ENCODE peak calls at places on chromosome 9, in eight cellular contexts. D, W, G, E, M, L, A and H are unnamed samples.

GRCh38 chr9:16179566-16179965 is 626.7 kb downstream of the CCDC171 start:
- DNase-seq in M (no peak), D (no peak), A (no peak), L (no peak), E (no peak), W (no peak), G (no peak), H (no peak)

GRCh38 chr9:26935847-26936246 is 11.2 kb downstream of the PLAA start:
- DNase-seq in W (no peak), A (no peak), G (no peak), M (no peak), E (no peak), D (no peak), L (no peak), H (no peak)

GRCh38 chr9:104841601-104842106 is 77.7 kb downstream of the NIPSNAP3B start:
- DNase-seq in W (no peak), L (no peak), D (no peak), E (no peak), G (no peak), A (no peak), M (no peak), H (no peak)

GRCh38 chr9:98158071-98158791 is 34.2 kb downstream of the CORO2A start:
- DNase-seq in L (peak), G (no peak), A (no peak), D (no peak), W (no peak), E (no peak), M (peak), H (no peak)

GRCh38 chr9:93950619-93951601 is 4.2 kb downstream of the BARX1 start:
- DNase-seq in A (no peak), D (no peak), E (no peak), L (no peak), G (no peak), W (no peak), M (no peak), H (no peak)

GRCh38 chr9:106697799-106698591 is 165.0 kb upstream of the ZNF462 start:
- DNase-seq in W (peak), M (peak), A (peak), G (peak), L (no peak), E (peak), D (peak), H (peak)

GRCh38 chr9:970310-971002 is 6.0 kb upstream of the DMRT3 start:
- DNase-seq in D (no peak), A (no peak), L (no peak), G (no peak), W (no peak), M (no peak), E (no peak), H (no peak)

GRCh38 chr9:92189782-92190535 is 74.7 kb upstream of the SPTLC1 start:
- DNase-seq in A (no peak), W (no peak), D (no peak), L (no peak), E (no peak), G (no peak), M (no peak), H (no peak)

GRCh38 chr9:29697011-29697410 is 2123.7 kb upstream of the C9orf72 start:
- DNase-seq in G (no peak), L (no peak), W (no peak), A (no peak), D (no peak), E (peak), M (no peak), H (peak)

GRCh38 chr9:70142101-70142500 is 98.5 kb downstream of the MAMDC2 start:
- DNase-seq in M (no peak), W (no peak), E (no peak), L (no peak), D (no peak), G (no peak), A (no peak), H (no peak)

GRCh38 chr9:70143394-70144130 is 99.9 kb downstream of the MAMDC2 start:
- DNase-seq in E (no peak), L (no peak), W (no peak), A (no peak), M (no peak), G (no peak), D (no peak), H (no peak)

GRCh38 chr9:70145981-70146380 is 102.3 kb downstream of the MAMDC2 start:
- DNase-seq in M (no peak), E (no peak), L (no peak), D (no peak), A (no peak), G (no peak), W (no peak), H (no peak)

GRCh38 chr9:70144131-70144503 is 100.5 kb downstream of the MAMDC2 start:
- DNase-seq in A (no peak), D (no peak), M (no peak), L (no peak), G (no peak), W (no peak), E (no peak), H (no peak)
- TF ChIP-seq CTCF in A (no peak), D (no peak), M (no peak), L (no peak), G (no peak), W (no peak), E (no peak), H (no peak)

GRCh38 chr9:126328415-126328814 is 1.8 kb downstream of the MVB12B start:
- DNase-seq in W (no peak), M (no peak), G (no peak), L (no peak), A (no peak), D (no peak), E (no peak), H (no peak)
- H3K4me3 ChIP-seq in W (no peak), M (peak), G (peak), L (no peak), A (no peak), D (peak), E (no peak), H (no peak)

DNA sequence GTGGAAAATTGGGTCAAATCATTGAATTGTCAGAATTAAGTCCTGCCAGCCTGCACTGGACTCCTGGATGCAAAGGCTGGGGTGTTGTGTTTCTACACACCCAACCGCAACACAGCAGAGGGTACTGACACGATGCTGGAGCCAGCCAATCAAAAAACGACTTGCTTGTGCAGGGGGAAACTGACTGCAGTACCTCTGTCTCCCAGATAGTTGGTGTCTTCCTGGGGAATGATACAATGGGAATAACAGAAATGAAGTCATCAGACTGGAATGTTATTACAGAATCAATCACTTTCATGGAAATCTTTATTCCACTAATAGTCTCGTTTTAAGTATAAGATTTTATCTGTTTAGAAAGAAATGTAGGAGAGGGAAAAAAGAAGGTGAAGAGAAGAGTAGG is 330.3 kb downstream of the MLLT3 start:
- DNase-seq in G (no peak), M (no peak), A (no peak), D (no peak), E (peak), L (peak), W (no peak), H (no peak)
- TF ChIP-seq CTCF in G (no peak), M (no peak), A (no peak), D (no peak), E (peak), L (no peak), W (peak), H (peak)

GRCh38 chr9:137275203-137275936 is 2.2 kb upstream of the TOR4A start:
- DNase-seq in E (no peak), G (no peak), W (no peak), D (no peak), A (no peak), L (no peak), M (peak), H (no peak)
- H3K4me3 ChIP-seq in E (no peak), G (no peak), W (no peak), D (no peak), A (no peak), L (no peak), M (no peak), H (no peak)

DNA sequence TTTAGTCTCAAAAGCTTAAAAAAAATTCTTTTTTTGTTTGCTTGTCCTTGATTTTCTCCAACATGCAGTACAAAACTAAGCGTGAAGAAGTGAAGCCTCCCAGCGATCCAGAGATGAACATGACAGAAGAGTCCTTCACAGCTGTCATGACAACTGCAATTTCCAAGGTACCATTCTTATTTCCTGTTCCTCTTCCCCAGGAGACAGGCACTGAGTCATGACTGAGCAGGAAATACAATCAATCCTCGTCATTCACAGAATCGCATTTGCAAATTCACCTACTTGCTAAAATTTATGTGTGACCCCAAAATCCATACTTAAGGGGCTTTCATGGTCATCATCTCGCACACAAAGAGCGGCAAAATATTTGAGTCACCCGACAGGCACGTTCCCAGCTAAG is 77.3 kb downstream of the SLC1A1 start:
- DNase-seq in L (no peak), D (no peak), A (no peak), W (no peak), M (no peak), G (no peak), E (no peak), H (no peak)
- TF ChIP-seq CTCF in L (no peak), D (no peak), A (no peak), W (no peak), M (no peak), G (no peak), E (no peak), H (no peak)

GRCh38 chr9:2838984-2839367 is 4.9 kb downstream of the PUM3 start:
- DNase-seq in M (no peak), A (no peak), E (no peak), L (no peak), G (no peak), D (no peak), W (no peak), H (no peak)
- H3K4me3 ChIP-seq in M (peak), A (no peak), E (no peak), L (peak), G (peak), D (peak), W (no peak), H (no peak)

DNA sequence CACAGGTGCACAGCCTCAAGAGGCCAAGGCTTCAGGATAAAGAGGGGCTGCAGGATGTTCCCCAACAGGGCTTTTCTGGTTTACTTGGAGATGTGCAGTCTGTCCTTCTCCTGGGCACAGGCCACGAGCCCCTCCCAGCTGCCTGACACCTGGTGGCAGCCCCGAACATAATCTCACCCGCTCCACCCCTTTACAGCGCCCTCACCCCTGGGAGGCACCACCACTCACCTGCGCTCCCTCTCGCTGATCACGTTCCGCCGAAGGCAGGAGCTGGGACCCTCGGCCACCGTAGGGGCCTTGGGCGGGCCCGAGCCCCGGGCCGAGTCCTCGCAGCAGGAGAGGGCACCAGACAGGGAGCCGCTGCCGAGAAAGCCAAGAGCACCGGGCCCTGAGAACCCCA is 514 bp downstream of the SOHLH1 start:
- DNase-seq in E (no peak), A (no peak), G (no peak), W (no peak), M (no peak), D (no peak), L (no peak), H (no peak)
- TF ChIP-seq CTCF in E (no peak), A (no peak), G (no peak), W (no peak), M (no peak), D (no peak), L (no peak), H (no peak)

GRCh38 chr9:77010527-77010926 is 8.9 kb upstream of the FOXB2 start:
- DNase-seq in L (no peak), M (no peak), E (no peak), W (no peak), G (no peak), A (no peak), D (no peak), H (no peak)

GRCh38 chr9:77013932-77014596 is 5.4 kb upstream of the FOXB2 start:
- DNase-seq in M (no peak), G (no peak), D (no peak), A (no peak), E (no peak), L (no peak), W (no peak), H (no peak)

GRCh38 chr9:77013186-77013931 is 6.1 kb upstream of the FOXB2 start:
- DNase-seq in M (no peak), E (no peak), W (no peak), G (no peak), A (no peak), L (no peak), D (no peak), H (no peak)

GRCh38 chr9:77014597-77015263 is 4.7 kb upstream of the FOXB2 start:
- DNase-seq in G (no peak), D (no peak), M (no peak), E (no peak), W (no peak), L (no peak), A (no peak), H (no peak)

GRCh38 chr9:77011973-77012817 is 7.3 kb upstream of the FOXB2 start:
- DNase-seq in L (peak), W (no peak), A (peak), E (peak), G (peak), M (peak), D (peak), H (no peak)
- H3K4me3 ChIP-seq in L (peak), W (no peak), A (no peak), E (no peak), G (peak), M (peak), D (peak), H (peak)

GRCh38 chr9:37486256-37486615 is 488 bp downstream of the POLR1E start:
- DNase-seq in M (no peak), D (no peak), W (no peak), G (no peak), E (no peak), A (no peak), L (no peak), H (no peak)
- TF ChIP-seq CTCF in M (no peak), D (no peak), W (no peak), G (no peak), E (no peak), A (no peak), L (no peak), H (no peak)